ENCODE peak calls at places on chromosomes 7 and 10, in four cellular contexts. E is fibroblast of mammary gland, U is prostate gland, V is GM13977. F is an unnamed sample.

GRCh38 chr10:22693371-22693784 is 21.0 kb downstream of the PIP4K2A start:
- DNase-seq in U (no peak), E (peak), V (no peak), F (no peak)

GRCh38 chr10:80416401-80417098 is 8.2 kb downstream of the PRXL2A start:
- DNase-seq in U (peak), E (peak), V (no peak), F (no peak)

GRCh38 chr10:110802551-110803238 is 69.0 kb upstream of the PDCD4 start:
- DNase-seq in V (peak), E (peak), U (peak), F (no peak)

GRCh38 chr10:19889279-19889678 is 73.0 kb downstream of the PLXDC2 start:
- DNase-seq in U (no peak), V (no peak), E (no peak), F (no peak)

GRCh38 chr10:3482200-3482993 is 302.6 kb downstream of the KLF6 start:
- DNase-seq in E (peak), U (peak), V (peak), F (no peak)

GRCh38 chr10:113335603-113336002 is 217.2 kb upstream of the HABP2 start:
- DNase-seq in V (no peak), E (peak), U (no peak), F (no peak)

GRCh38 chr10:47369251-47369894 is 14.7 kb downstream of the ZNF488 start:
- DNase-seq in U (no peak), E (no peak), V (no peak), F (peak)

GRCh38 chr7:27183682-27184341 is 1.2 kb downstream of the HOXA11 start:
- DNase-seq in U (no peak), E (peak), V (no peak), F (no peak)

GRCh38 chr10:49138361-49138891 is 4.6 kb upstream of the FAM170B start:
- DNase-seq in V (no peak), U (no peak), E (peak), F (peak)

GRCh38 chr7:3194501-3195141 is 106.4 kb upstream of the SDK1 start:
- DNase-seq in V (no peak), U (no peak), E (peak), F (no peak)

GRCh38 chr7:107048783-107049418 is 4.4 kb downstream of the PRKAR2B start:
- DNase-seq in E (no peak), V (no peak), U (no peak), F (no peak)

GRCh38 chr10:23779287-23779686 is 340.4 kb downstream of the OTUD1 start:
- DNase-seq in E (no peak), U (no peak), V (no peak), F (no peak)

GRCh38 chr10:128361487-128361886 is 235.3 kb upstream of the MKI67 start:
- DNase-seq in U (no peak), V (no peak), E (no peak), F (no peak)

GRCh38 chr10:71287456-71287855 is 31.6 kb upstream of the SLC29A3 start:
- DNase-seq in U (no peak), E (no peak), V (no peak), F (no peak)

GRCh38 chr10:87700031-87700796 is 40.5 kb downstream of the PAPSS2 start:
- DNase-seq in E (peak), V (no peak), U (no peak), F (no peak)

GRCh38 chr7:99898836-99899235 is 20.5 kb downstream of the TRIM4 start:
- DNase-seq in U (no peak), V (no peak), E (no peak), F (no peak)

GRCh38 chr7:113078321-113078720 is 8.3 kb downstream of the GPR85 start:
- DNase-seq in V (no peak), U (no peak), E (no peak), F (no peak)

GRCh38 chr10:128599538-128599937 is 473.3 kb upstream of the MKI67 start:
- DNase-seq in E (no peak), U (no peak), V (no peak), F (no peak)

GRCh38 chr7:25597881-25598456 is 369.7 kb upstream of the NPVF start:
- DNase-seq in E (no peak), U (no peak), V (no peak), F (no peak)

GRCh38 chr7:55733584-55733983 is 129.0 kb downstream of the SEPTIN14 start:
- DNase-seq in E (no peak), V (no peak), U (no peak), F (no peak)

GRCh38 chr10:11522821-11523245 is 88.6 kb downstream of the USP6NL start:
- DNase-seq in E (peak), U (no peak), V (no peak), F (no peak)

GRCh38 chr7:78959471-78959870 is 494.0 kb downstream of the MAGI2 start:
- DNase-seq in U (no peak), V (no peak), E (peak), F (no peak)

GRCh38 chr10:12507165-12507870 is 158.0 kb downstream of the CAMK1D start:
- DNase-seq in U (no peak), E (no peak), V (no peak), F (peak)

GRCh38 chr7:155190608-155191536 is 106.8 kb upstream of the INSIG1 start:
- DNase-seq in V (peak), U (peak), E (no peak), F (no peak)

DNA sequence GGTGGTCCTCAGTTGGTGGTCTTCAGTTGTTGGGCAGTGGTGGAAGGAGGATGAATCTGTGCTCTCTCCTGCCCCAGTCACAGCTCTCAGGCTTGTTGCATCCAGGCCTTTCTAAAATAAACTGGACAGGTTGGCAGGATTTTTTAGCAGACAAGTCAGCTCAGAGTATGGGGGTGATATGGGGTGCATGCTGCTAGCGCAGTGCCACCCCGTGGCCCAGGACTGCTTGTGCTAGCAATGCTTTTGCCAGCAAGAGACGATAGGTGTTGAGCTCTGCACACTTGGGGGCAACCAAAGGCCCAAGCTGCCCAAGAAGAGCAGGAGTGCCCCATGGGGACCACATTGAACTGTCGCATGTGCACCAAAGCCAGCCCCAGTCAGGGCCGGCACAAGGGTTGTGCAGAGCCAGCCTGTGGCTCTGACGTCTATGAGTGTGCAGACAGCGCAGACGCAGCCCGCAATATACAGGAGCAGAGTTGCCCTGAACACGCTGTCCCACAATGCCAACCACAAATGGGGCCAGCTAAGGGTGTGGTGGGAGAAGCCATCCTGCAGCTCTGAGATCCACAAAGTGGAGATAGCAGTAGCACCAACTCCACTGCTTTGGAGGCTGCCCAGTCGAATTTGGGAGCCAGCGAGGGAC is 49.8 kb upstream of the PDSS1 start:
- DNase-seq in V (no peak), E (no peak), U (no peak), F (no peak)
- TF ChIP-seq CTCF in V (peak), E (no peak), U (no peak), F (no peak)

GRCh38 chr7:90413185-90413528 is 9.9 kb downstream of the CLDN12 start:
- DNase-seq in V (no peak), E (no peak), U (no peak), F (no peak)

GRCh38 chr7:90411510-90411909 is 8.2 kb downstream of the CLDN12 start:
- DNase-seq in V (no peak), E (peak), U (no peak), F (no peak)

GRCh38 chr7:90408142-90408541 is 4.9 kb downstream of the CLDN12 start:
- DNase-seq in U (no peak), E (no peak), V (no peak), F (no peak)

GRCh38 chr7:90409667-90410066 is 6.4 kb downstream of the CLDN12 start:
- DNase-seq in U (no peak), E (peak), V (no peak), F (no peak)

GRCh38 chr7:90412458-90413184 is 9.4 kb downstream of the CLDN12 start:
- DNase-seq in V (no peak), E (peak), U (no peak), F (no peak)
- TF ChIP-seq CTCF in V (peak), E (peak), U (peak), F (no peak)

DNA sequence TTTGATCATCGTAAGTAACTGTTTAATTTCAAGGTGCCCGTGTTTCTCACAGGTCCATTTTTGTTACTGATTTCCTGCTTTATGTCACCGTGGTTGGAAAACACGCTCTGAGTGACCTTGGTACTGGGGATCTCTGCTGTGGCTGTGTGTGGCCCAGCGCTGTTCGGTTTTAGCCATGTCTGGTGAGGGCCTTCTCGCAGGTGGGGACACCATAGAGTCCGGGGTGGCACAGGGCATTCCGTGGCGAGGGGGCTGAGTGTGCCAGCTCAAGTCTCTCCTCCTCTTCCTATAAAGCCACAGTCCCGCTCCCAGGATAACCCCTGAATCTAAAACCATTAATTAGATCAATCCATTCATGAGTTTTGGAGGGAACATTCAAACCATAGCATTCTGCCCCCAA is 54.8 kb upstream of the NKX6-2 start:
- DNase-seq in U (no peak), E (no peak), V (no peak), F (peak)
- TF ChIP-seq CTCF in U (no peak), E (no peak), V (no peak), F (no peak)

DNA sequence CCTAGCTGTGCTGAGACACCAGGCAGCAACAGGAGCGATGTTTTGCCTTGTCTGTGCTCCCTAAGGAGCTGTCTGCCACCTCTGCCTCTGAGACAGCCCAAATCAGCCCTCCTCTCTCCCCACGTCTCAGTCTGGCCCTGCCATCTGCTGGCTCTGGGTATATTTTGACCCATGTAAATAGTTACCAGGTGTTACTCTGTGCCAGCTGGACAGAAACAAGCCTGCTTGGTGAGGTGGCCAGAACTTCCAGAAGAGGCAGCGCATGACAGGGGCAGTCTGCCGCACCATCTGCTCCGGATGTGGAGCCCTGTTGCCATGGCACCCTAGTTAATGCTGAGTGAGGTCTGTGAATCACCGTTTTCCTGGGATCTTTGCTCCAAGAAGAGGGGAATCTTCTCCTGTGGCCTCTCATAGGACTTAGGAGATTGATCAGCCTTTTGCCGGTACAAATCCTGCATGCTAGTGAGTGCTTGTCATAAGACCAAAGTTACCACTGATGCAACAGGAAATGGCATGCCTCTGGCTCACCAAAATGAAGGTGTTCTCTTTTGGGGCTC is 31.8 kb downstream of the GSTO2 start:
- DNase-seq in E (peak), U (peak), V (no peak), F (peak)
- TF ChIP-seq CTCF in E (no peak), U (peak), V (no peak), F (no peak)

DNA sequence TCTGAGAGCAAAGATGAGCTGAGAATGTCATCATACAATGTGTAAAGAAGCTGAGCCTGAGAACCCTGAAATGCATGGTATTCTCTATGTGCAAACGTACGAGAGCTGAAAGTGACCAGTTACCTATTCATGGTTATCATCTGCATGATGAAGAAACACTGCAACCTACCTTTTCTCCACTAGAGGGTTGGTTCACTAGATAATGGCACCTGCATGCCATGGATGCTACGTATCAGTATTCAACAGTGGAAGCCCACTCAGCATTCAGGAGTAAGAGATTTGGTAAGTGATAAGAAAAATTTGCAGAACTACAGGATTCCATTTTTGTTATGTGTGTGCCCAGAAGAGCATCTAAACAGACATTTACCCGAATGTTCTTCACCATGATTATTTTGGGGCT is 145.4 kb downstream of the PTPRN2 start:
- DNase-seq in U (no peak), V (no peak), E (no peak), F (no peak)
- TF ChIP-seq CTCF in U (peak), V (no peak), E (no peak), F (no peak)

GRCh38 chr7:29561271-29561670 is 2.4 kb upstream of the PRR15 start:
- DNase-seq in E (no peak), U (no peak), V (no peak), F (no peak)
- TF ChIP-seq CTCF in E (no peak), U (no peak), V (no peak), F (no peak)

DNA sequence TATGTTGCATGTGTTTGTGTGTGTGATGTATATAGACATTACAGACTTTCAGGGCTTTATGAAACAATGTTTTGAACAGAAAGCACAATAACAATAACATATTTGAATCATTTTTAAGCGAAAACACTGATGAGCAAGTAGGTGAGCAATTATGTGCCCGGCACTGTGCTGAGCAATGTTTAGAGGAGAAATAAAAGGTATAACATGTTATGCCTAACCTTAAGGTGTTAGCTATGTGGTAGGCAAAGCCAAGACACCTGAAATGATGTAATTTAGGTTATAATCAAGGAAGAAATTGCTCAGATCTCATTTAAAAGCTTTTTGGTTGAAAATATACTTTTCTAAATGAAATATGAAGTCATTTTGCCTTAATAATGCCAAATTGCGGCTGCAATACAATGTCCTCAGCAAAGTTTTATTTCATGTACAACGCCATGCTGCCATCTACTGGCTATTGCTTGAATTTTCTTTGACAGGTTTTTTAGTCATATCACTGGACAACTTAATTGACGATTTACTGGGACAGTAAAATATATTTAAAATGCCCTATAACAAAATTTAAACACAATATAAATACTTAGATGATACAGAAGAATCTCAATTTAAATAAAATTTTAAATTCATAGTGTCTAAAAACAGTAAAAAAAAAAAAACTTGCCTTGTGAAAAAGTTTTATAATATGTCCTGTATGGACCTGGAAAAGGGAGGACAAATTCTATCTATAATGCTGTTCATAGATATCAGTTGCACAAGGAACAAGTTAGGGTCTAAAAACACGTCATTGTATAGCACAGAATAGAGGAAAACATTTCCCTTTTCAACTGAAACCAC is 131.1 kb upstream of the CDK1 start:
- DNase-seq in V (peak), E (peak), U (peak), F (no peak)
- TF ChIP-seq CTCF in V (peak), E (peak), U (peak), F (peak)

GRCh38 chr10:79179404-79180309 is 110.9 kb downstream of the ZMIZ1 start:
- DNase-seq in E (no peak), U (no peak), V (no peak), F (no peak)
- TF ChIP-seq CTCF in E (no peak), U (no peak), V (no peak), F (peak)

DNA sequence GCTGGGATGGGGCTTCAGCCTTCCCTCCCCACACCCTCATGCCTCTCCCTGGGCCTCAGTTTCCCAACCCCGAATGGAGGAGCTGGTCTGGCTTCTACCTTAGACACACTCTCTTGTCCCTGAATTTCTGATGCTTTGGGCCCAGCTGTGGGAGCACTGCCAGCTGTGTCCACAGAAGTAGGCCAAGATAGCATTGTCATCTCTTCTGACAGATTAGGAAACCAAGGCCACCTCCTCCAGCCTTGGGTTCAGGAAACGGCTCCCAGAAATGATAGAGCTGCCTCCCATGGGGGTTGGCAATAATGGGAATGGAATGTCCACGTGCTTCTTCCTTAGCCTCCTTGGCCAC is 1.3 kb downstream of the PPIF start:
- DNase-seq in E (peak), U (no peak), V (no peak), F (no peak)
- TF ChIP-seq CTCF in E (no peak), U (no peak), V (no peak), F (no peak)

GRCh38 chr10:96720422-96721206 is at the start of gene PIK3AP1:
- DNase-seq in V (peak), E (no peak), U (no peak), F (no peak)
- TF ChIP-seq CTCF in V (no peak), E (no peak), U (no peak), F (no peak)

F was measured in osteocyte.